ENCODE peak calls at places on chromosome 6, in eight cellular contexts. S is tibial nerve; H is H1; R is colonic mucosa; E is dorsolateral prefrontal cortex; I is naive thymus-derived CD4-positive, alpha-beta T cell; J is heart right ventricle; P is brain microvascular endothelial cell. Z is an unnamed sample.

GRCh38 chr6:7997311-7997710 is 66.9 kb downstream of the BLOC1S5 start:
- DNase-seq in S (no peak), H (no peak), R (no peak), E (no peak), I (no peak), J (no peak), P (no peak), Z (no peak)

GRCh38 chr6:11744753-11745152 is 33.9 kb downstream of the ADTRP start:
- DNase-seq in S (peak; percentile 62), H (no peak), R (peak; percentile 67), E (no peak), I (no peak), J (no peak), P (peak; percentile 52), Z (peak; percentile 42)

GRCh38 chr6:2713473-2714358 is 37.0 kb downstream of the MYLK4 start:
- DNase-seq in S (no peak), H (no peak), R (no peak), E (no peak), I (no peak), J (no peak), P (peak; percentile 88), Z (no peak)

GRCh38 chr6:154938245-154938583 is 56.9 kb upstream of the TIAM2 start:
- DNase-seq in S (no peak), H (no peak), R (no peak), E (no peak), I (no peak), J (no peak), P (no peak), Z (no peak)

GRCh38 chr6:46221221-46221793 is 50.5 kb upstream of the ENPP5 start:
- DNase-seq in S (no peak), H (no peak), R (no peak), E (no peak), I (no peak), J (no peak), P (peak; percentile 11), Z (no peak)

GRCh38 chr6:168920289-168920688 is 333.4 kb downstream of the THBS2 start:
- DNase-seq in S (no peak), H (no peak), R (peak; percentile 63), E (no peak), I (no peak), J (no peak), P (no peak), Z (no peak)

GRCh38 chr6:81098109-81098814 is 654.2 kb downstream of the TENT5A start:
- DNase-seq in S (no peak), H (no peak), R (no peak), E (no peak), I (no peak), J (no peak), P (no peak), Z (no peak)

GRCh38 chr6:52787917-52788316 is 15.7 kb downstream of the GSTA1 start:
- DNase-seq in S (no peak), H (no peak), R (no peak), E (no peak), I (no peak), J (no peak), P (no peak), Z (no peak)

GRCh38 chr6:23659125-23659524 is 466.9 kb upstream of the NRSN1 start:
- DNase-seq in S (no peak), H (no peak), R (no peak), E (no peak), I (no peak), J (no peak), P (peak; percentile 9), Z (no peak)

GRCh38 chr6:159174263-159174974 is 5.2 kb downstream of the FNDC1 start:
- DNase-seq in S (peak; percentile 32), H (peak; percentile 92), R (peak; percentile 60), E (peak; percentile 56), I (peak; percentile 26), J (peak; percentile 71), P (peak; percentile 77), Z (peak; percentile 82)

GRCh38 chr6:136952714-136953260 is 30.7 kb downstream of the SLC35D3 start:
- DNase-seq in S (no peak), H (no peak), R (no peak), E (no peak), I (no peak), J (no peak), P (no peak), Z (no peak)

GRCh38 chr6:114172861-114173260 is 170.0 kb downstream of the HS3ST5 start:
- DNase-seq in S (no peak), H (no peak), R (no peak), E (no peak), I (no peak), J (no peak), P (no peak), Z (no peak)

GRCh38 chr6:150930816-150931215 is 65.3 kb downstream of the MTHFD1L start:
- DNase-seq in S (no peak), H (no peak), R (no peak), E (no peak), I (no peak), J (no peak), P (peak; percentile 76), Z (no peak)

GRCh38 chr6:111265842-111266241 is 178.5 kb downstream of the SLC16A10 start:
- DNase-seq in S (no peak), H (no peak), R (no peak), E (no peak), I (no peak), J (no peak), P (peak; percentile 60), Z (no peak)

GRCh38 chr6:25991785-25992412 is 29.3 kb downstream of the TRIM38 start:
- DNase-seq in S (peak; percentile 43), H (peak; percentile 67), R (peak; percentile 69), E (peak; percentile 69), I (peak; percentile 31), J (peak; percentile 77), P (peak; percentile 46), Z (peak; percentile 36)

GRCh38 chr6:83917001-83917400 is 57.5 kb downstream of the CYB5R4 start:
- DNase-seq in S (no peak), H (no peak), R (no peak), E (no peak), I (no peak), J (no peak), P (no peak), Z (no peak)

GRCh38 chr6:127997472-127998164 is 96.8 kb upstream of the THEMIS start:
- DNase-seq in S (no peak), H (no peak), R (no peak), E (no peak), I (no peak), J (no peak), P (no peak), Z (no peak)

GRCh38 chr6:103769431-103769830 is 1090.3 kb downstream of the HACE1 start:
- DNase-seq in S (no peak), H (no peak), R (no peak), E (no peak), I (no peak), J (no peak), P (no peak), Z (no peak)

GRCh38 chr6:108133594-108134179 is 32.1 kb upstream of the NR2E1 start:
- DNase-seq in S (no peak), H (peak; percentile 91), R (peak; percentile 60), E (no peak), I (no peak), J (peak; percentile 53), P (peak; percentile 88), Z (peak; percentile 78)

GRCh38 chr6:163335671-163336545 is 78.6 kb upstream of the QKI start:
- DNase-seq in S (no peak), H (no peak), R (no peak), E (no peak), I (no peak), J (peak; percentile 84), P (peak; percentile 84), Z (peak; percentile 88)

GRCh38 chr6:112795316-112795715 is 448.2 kb downstream of the RFPL4B start:
- DNase-seq in S (no peak), H (no peak), R (no peak), E (no peak), I (no peak), J (no peak), P (no peak), Z (no peak)

DNA sequence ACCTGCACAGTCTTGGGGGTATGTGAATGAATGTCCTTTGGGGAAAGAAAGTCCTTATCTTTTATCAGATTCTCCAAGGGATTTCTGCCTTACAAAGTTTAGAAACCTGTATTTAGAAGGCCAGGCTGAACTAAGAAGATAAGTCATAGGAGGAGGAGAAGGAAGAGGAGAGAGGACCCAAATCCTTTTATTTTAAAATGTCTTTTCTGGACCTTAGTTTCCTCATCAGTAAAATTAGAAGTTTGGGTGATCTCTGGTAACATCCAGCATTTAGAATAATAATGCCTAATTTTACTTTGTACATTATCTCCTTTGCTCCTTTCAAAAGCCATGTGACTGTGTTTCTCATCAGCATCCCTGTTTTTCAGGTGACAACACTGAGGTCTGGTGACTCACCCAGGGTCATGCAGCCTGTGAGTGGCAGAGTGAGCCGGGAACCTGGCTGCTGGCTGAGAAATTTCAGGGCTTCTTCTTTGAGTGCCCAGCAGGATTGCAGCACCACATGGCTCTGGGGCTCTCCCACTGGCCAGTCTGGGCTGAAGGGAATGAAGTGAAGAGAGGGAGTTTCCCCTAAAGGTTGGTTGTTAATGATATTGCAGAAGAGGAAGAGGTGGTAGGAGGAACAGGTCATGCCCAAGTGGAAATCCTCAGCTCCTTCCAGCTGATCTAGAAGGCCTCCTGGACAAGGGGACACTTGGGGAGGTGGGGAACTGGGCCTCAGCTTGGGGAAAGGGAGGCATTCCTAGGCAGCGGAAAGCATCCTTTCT is 34.0 kb downstream of the VEGFA start:
- DNase-seq in S (no peak), H (no peak), R (peak; percentile 59), E (no peak), I (no peak), J (no peak), P (no peak), Z (no peak)
- H3K27me3 ChIP-seq in S (no peaks in the 10 kb centered on the region), H (no peaks in the 10 kb centered on the region), R (no peaks in the 10 kb centered on the region), E (no peaks in the 10 kb centered on the region), I (no peaks in the 10 kb centered on the region), J (no peaks in the 10 kb centered on the region), P (no peaks in the 10 kb centered on the region), Z (no peaks in the 10 kb centered on the region)

DNA sequence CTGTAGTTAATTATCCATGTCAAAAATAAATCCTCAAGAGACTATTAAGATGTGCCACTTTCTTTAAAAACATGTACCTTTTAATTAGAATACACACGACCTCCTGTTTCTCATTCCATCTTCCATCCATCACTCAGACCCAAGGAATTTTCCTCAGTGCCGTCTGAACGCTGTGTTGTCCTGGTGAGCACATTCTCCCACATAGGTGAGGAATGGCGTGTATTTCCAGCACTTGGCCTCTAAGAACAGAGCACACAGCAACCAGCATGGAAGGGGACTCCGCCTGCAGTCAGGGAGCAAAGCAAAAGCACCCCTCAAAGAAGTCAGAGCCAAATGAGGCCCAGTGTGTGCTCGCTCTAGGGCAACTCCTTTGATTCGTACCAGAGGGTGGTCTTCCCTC is 45.9 kb downstream of the TBXT start:
- DNase-seq in S (no peak), H (no peak), R (no peak), E (no peak), I (no peak), J (no peak), P (no peak), Z (no peak)
- H3K27me3 ChIP-seq in S (no peaks in the 10 kb centered on the region), H (no peaks in the 10 kb centered on the region), R (no peaks in the 10 kb centered on the region), E (no peaks in the 10 kb centered on the region), I (no peaks in the 10 kb centered on the region), J (peaks cover 30% of the 10 kb centered on the region), P (no peaks in the 10 kb centered on the region), Z (no peaks in the 10 kb centered on the region)

GRCh38 chr6:109477725-109478124 is 5.3 kb downstream of the ZBTB24 start:
- DNase-seq in S (no peak), H (no peak), R (no peak), E (no peak), I (no peak), J (no peak), P (no peak), Z (no peak)
- H3K27me3 ChIP-seq in S (no peaks in the 10 kb centered on the region), H (no peaks in the 10 kb centered on the region), R (no peaks in the 10 kb centered on the region), E (no peaks in the 10 kb centered on the region), I (no peaks in the 10 kb centered on the region), J (no peaks in the 10 kb centered on the region), P (no peaks in the 10 kb centered on the region), Z (no peaks in the 10 kb centered on the region)

GRCh38 chr6:105993341-105993740 is 92.8 kb upstream of the PRDM1 start:
- DNase-seq in S (no peak), H (no peak), R (no peak), E (no peak), I (no peak), J (no peak), P (no peak), Z (no peak)
- H3K27me3 ChIP-seq in S (no peaks in the 10 kb centered on the region), H (peaks cover 97% of the 10 kb centered on the region), R (peaks cover 32% of the 10 kb centered on the region), E (peaks cover 18% of the 10 kb centered on the region), I (no peaks in the 10 kb centered on the region), J (peaks cover 100% of the 10 kb centered on the region), P (peaks cover 2% of the 10 kb centered on the region), Z (peaks cover 17% of the 10 kb centered on the region)